ENCODE peak calls at places on chromosomes 12 and 14, in six cellular contexts. Q is activated naive CD4-positive, alpha-beta T cell treated with Interleukin-2 at 50 U/mL for 16 hours; G is uterus; S is activated CD8-positive, alpha-beta memory T cell treated with anti-CD3 and anti-CD28 coated beads for 24 hours; M is C1 segment of cervical spinal cord; K is HTR-8/SVneo. E is an unnamed sample.

GRCh38 chr14:64191756-64192155 is 102.4 kb downstream of the ESR2 start:
- DNase-seq in Q (no peak), G (no peak), S (no peak), M (no peak), K (peak), E (no peak)

GRCh38 chr14:75977544-75977943 is 4.3 kb downstream of the TGFB3 start:
- DNase-seq in Q (no peak), G (no peak), S (no peak), M (no peak), K (no peak), E (no peak)

GRCh38 chr14:20613094-20614037 is 22.2 kb upstream of the RNASE12 start:
- DNase-seq in Q (peak), G (peak), S (peak), M (peak), K (peak), E (peak)

GRCh38 chr14:100580316-100581227 is 6.6 kb downstream of the BEGAIN start:
- DNase-seq in Q (no peak), G (no peak), S (no peak), M (no peak), K (no peak), E (no peak)

GRCh38 chr14:104600141-104600643 is 4.4 kb downstream of the TMEM179 start:
- DNase-seq in Q (no peak), G (no peak), S (no peak), M (no peak), K (peak), E (no peak)

GRCh38 chr14:105499256-105500035 is 8.4 kb downstream of the TEDC1 start:
- DNase-seq in Q (no peak), G (no peak), S (no peak), M (peak), K (no peak), E (no peak)

GRCh38 chr12:13000935-13001724 is 1.1 kb upstream of the HEBP1 start:
- DNase-seq in Q (peak), G (peak), S (peak), M (peak), K (peak), E (peak)

GRCh38 chr12:23084236-23084995 is 459.4 kb downstream of the ETNK1 start:
- DNase-seq in Q (no peak), G (no peak), S (no peak), M (no peak), K (no peak), E (no peak)

GRCh38 chr14:55607386-55607785 is 27.4 kb downstream of the KTN1 start:
- DNase-seq in Q (no peak), G (no peak), S (no peak), M (no peak), K (no peak), E (no peak)

GRCh38 chr12:99253068-99253467 is 394.5 kb upstream of the GARIN6 start:
- DNase-seq in Q (no peak), G (no peak), S (no peak), M (no peak), K (no peak), E (no peak)

E was measured in gastrocnemius medialis.